ENCODE peak calls at places on chromosomes 16 and 17, in four cellular contexts. A is epithelial cell of esophagus, G is AG10803, Z is tibial artery. R is an unnamed sample.

GRCh38 chr17:57880086-57880456 is 30.2 kb upstream of the MRPS23 start:
- DNase-seq in A (peak; percentile 62), Z (no peak), G (no peak), R (no peak)

GRCh38 chr16:80938035-80938927 is 68.4 kb downstream of the CMC2 start:
- DNase-seq in G (peak; percentile 100), Z (peak; percentile 70), A (peak; percentile 78), R (peak; percentile 99)

GRCh38 chr17:69084911-69085310 is 24.2 kb upstream of the ABCA9 start:
- DNase-seq in Z (no peak), A (peak; percentile 47), G (no peak), R (no peak)

GRCh38 chr17:27531469-27531948 is 75.3 kb downstream of the KSR1 start:
- DNase-seq in G (no peak), Z (no peak), A (no peak), R (no peak)

GRCh38 chr17:68909066-68909465 is 46.1 kb downstream of the ABCA8 start:
- DNase-seq in Z (peak; percentile 78), G (peak; percentile 97), A (peak; percentile 95), R (peak; percentile 94)

GRCh38 chr17:82913304-82914043 is 73.7 kb upstream of the ZNF750 start:
- DNase-seq in A (peak; percentile 27), Z (no peak), G (no peak), R (no peak)

GRCh38 chr16:11105038-11105903 is 150.7 kb downstream of the SOCS1 start:
- DNase-seq in G (peak; percentile 93), Z (peak; percentile 68), A (peak; percentile 86), R (peak; percentile 86)

GRCh38 chr17:30920282-30920681 is 1.5 kb upstream of the ADAP2 start:
- DNase-seq in Z (peak; percentile 31), A (no peak), G (no peak), R (no peak)

GRCh38 chr17:34721326-34721725 is 141.9 kb downstream of the TMEM132E start:
- DNase-seq in G (no peak), Z (no peak), A (peak; percentile 6), R (no peak)

GRCh38 chr16:88569614-88569984 is 604 bp upstream of the ZC3H18 start:
- DNase-seq in A (peak; percentile 13), Z (no peak), G (no peak), R (no peak)

GRCh38 chr17:57870283-57870635 is 20.4 kb upstream of the MRPS23 start:
- DNase-seq in A (peak; percentile 55), Z (no peak), G (peak; percentile 55), R (no peak)

GRCh38 chr17:32142857-32143524 is 689 bp downstream of the RHOT1 start:
- DNase-seq in A (peak; percentile 68), G (peak; percentile 61), Z (peak; percentile 72), R (no peak)

GRCh38 chr17:50183439-50184001 is 17.7 kb downstream of the SGCA start:
- DNase-seq in Z (no peak), G (peak; percentile 84), A (no peak), R (no peak)

GRCh38 chr16:1793578-1794220 is at the start of gene IGFALS:
- DNase-seq in G (no peak), A (no peak), Z (no peak), R (no peak)

GRCh38 chr16:70418274-70418992 is 20.5 kb downstream of the ST3GAL2 start:
- DNase-seq in A (no peak), Z (no peak), G (no peak), R (no peak)

GRCh38 chr17:75979705-75980187 is 706 bp downstream of the TEN1 start:
- DNase-seq in Z (no peak), G (peak; percentile 83), A (peak; percentile 66), R (no peak)

GRCh38 chr16:49631521-49632041 is 224.3 kb downstream of the ZNF423 start:
- DNase-seq in Z (peak; percentile 51), G (peak; percentile 57), A (no peak), R (peak; percentile 61)

GRCh38 chr16:15782573-15783365 is 74.1 kb downstream of the MYH11 start:
- DNase-seq in Z (no peak), A (no peak), G (no peak), R (no peak)
- TF ChIP-seq CTCF in Z (no peak), A (no peak), G (no peak), R (no peak)

DNA sequence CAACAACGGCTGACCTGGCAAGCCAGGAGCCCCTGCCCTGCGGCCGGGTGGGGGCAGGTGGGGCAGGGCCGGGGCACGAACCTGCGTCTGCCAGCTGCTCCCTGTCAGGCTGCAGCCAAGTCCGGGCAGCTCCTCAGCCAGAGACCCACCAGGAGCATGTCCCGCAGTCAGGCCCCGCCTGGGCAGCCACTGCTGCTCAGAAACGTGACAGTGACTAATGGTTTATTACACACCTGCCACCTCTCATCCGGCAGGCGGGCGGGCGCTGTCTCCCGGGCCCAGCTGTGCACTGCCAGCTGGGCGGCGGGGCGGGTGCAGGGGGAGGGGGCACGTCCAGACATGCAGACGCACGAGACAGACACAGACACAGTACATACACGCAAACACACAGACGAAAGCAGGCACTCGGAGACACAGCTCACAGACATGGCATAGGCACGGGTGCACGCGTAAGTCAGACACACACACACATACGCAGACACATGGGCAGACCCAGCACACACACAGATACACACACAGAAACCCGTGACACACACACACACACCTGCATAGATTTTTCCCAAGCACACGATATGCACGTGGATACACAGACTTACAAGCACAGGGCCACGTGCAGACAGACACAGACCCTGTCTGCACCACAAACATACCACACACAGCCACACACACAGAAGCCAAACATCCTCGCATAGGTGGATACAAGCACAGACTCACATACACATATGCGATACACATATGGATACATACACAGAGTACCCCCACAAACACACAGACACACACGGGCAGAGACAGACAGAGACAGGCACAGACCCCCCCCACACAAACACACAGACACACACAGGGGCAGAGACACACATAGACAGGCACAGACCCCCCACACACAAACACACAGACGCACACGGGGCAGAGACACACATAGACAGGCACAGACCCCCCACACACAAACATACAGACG is 248.3 kb upstream of the CIBAR2 start:
- DNase-seq in G (no peak), A (peak; percentile 94), Z (no peak), R (no peak)
- H3K4me3 ChIP-seq in G (no peak overlapping the region), A (no peak overlapping the region), Z (no peak overlapping the region), R (no peak overlapping the region)

DNA sequence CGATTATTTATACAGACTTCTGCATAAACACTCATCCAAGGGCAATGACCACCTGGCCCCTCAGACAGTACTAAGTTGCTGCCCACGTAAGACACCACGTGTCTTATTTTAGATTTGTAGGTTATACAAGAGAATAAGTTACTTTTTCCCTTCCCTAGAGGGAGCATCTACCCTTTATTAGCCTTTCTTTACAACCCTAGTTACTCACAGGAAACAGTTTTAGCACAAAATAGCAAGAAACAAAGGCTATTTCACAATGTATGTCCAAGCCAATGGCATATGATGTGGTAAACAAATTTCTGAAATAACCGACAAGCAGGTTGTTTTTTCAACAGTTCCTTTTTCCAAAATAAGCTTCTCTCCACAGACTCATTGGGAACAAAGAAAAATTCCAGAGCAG is 50.1 kb upstream of the ERN1 start:
- DNase-seq in G (peak; percentile 52), Z (no peak), A (no peak), R (peak; percentile 63)
- TF ChIP-seq CTCF in G (peak; percentile 38), Z (no peak), A (no peak), R (peak; percentile 31)

GRCh38 chr17:16442141-16442540 is 26.8 kb downstream of the TRPV2 start:
- DNase-seq in G (peak; percentile 45), A (no peak), Z (no peak), R (no peak)

GRCh38 chr17:16439303-16439791 is 24.0 kb downstream of the TRPV2 start:
- DNase-seq in G (peak; percentile 30), Z (no peak), A (no peak), R (no peak)

GRCh38 chr17:16442594-16443389 is 27.4 kb downstream of the TRPV2 start:
- DNase-seq in A (no peak), G (peak; percentile 40), Z (no peak), R (no peak)

GRCh38 chr17:16439867-16440351 is 24.5 kb downstream of the TRPV2 start:
- DNase-seq in G (no peak), A (peak; percentile 48), Z (no peak), R (no peak)

DNA sequence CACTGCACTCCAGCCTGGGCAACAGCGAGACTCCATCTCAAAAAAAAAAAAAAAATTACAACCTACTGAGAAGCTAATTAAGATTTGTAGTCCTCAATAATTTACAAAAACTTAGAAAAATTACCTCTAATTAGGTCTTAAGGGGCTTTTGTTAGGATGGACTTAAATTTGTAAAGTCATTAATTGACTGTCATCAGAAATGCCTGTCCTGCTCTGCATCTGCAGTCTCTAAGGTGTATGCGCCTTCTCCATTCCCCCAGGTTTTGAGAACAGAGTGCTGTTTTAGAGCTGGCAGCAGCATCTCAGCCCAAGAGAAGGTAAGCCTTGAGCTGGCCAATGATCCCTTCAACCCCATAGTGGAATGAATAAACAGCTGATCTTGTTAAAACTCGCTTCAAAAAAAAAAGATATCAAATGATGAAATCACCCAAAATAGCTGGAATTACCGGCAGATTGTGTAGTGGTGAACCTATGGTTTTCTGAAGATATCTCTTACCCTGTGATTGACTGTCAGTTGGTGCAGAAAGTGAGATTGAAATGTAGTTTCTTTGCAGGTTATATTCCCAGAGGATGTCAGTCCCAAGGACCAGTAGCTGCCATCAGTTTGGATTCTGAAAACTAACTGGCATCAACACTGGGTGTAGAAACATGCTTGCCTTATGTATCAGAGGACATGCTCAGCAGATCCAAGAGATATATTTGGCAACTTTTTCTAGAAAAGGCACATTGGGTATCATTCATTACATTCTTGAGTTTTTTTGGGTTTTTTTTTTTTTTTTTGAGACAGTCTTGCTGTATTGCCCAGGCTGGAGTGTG is 25.7 kb downstream of the TRPV2 start:
- DNase-seq in Z (no peak), G (peak; percentile 74), A (no peak), R (no peak)
- H3K4me3 ChIP-seq in Z (no peak overlapping the region), G (peak overlapping the region; percentile 97), A (peak overlapping the region; percentile 95), R (peak overlapping the region; percentile 88)

GRCh38 chr17:77772461-77772897 is 186.0 kb upstream of the TNRC6C start:
- DNase-seq in Z (peak; percentile 75), A (no peak), G (peak; percentile 39), R (no peak)
- TF ChIP-seq CTCF in Z (peak; percentile 37), A (peak; percentile 5), G (peak; percentile 65), R (peak; percentile 25)

GRCh38 chr17:67520282-67520906 is 143.3 kb downstream of the PITPNC1 start:
- DNase-seq in Z (no peak), A (peak; percentile 24), G (peak; percentile 87), R (peak; percentile 39)

GRCh38 chr17:67521773-67522069 is 144.6 kb downstream of the PITPNC1 start:
- DNase-seq in G (no peak), A (no peak), Z (no peak), R (no peak)

GRCh38 chr17:67519801-67520251 is 142.7 kb downstream of the PITPNC1 start:
- DNase-seq in A (no peak), G (no peak), Z (no peak), R (no peak)

GRCh38 chr17:67518881-67519280 is 141.8 kb downstream of the PITPNC1 start:
- DNase-seq in G (peak; percentile 91), Z (no peak), A (no peak), R (peak; percentile 76)

DNA sequence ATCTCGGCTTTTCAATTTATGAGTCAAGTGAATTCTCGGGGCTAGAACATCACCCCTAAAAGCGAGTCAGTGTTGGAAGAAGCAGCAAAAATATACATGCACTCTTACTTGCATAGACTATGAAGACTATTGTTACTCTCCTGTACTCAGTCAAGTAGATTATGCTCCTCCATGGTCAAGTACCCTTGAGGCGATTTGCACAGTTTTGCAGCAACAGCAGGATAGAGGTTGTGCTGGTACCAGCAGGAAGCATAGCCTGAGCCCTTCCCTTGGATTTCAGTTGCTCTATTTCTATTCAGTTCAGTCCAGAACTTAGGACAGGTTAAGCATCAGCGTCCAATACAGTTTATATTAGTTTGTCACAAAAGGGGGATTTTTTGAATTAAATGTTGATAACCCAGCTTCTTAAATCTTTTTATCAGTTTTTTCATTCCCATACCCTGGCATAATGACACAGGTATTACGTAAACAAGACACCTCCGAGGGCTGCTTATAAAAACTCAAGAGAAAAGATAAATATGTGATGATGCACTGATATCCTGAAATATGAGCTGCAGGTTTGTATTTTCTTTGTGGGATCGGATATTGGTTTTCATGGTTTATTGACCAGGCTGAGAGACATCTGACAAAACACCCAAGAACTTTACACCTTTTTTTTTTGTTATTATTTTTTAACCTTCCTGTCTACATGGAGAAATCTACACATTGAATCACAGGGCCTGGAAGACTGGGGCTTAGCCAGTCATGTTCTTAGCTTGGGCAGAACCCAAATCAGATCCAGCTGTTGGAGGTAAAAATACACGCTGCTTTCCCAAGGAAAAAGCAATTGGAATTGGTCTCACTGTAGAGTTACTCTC is 144.1 kb downstream of the PITPNC1 start:
- DNase-seq in G (peak; percentile 81), Z (no peak), A (no peak), R (peak; percentile 56)
- H3K4me3 ChIP-seq in G (no peak overlapping the region), Z (no peak overlapping the region), A (no peak overlapping the region), R (no peak overlapping the region)

R was measured in AG09309.